ENCODE peak calls at places on chromosomes 1 and 21, in four cellular contexts. A, C, B and D are unnamed samples.

GRCh38 chr1:1950940-1951339 is 31.9 kb upstream of the TMEM52 start:
- DNase-seq in A (no peak), C (no peak), B (no peak), D (no peak)

GRCh38 chr1:222696741-222697140 is 15.6 kb downstream of the AIDA start:
- DNase-seq in A (no peak), C (no peak), B (no peak), D (no peak)

GRCh38 chr1:74847720-74848119 is 114.8 kb downstream of the TYW3 start:
- DNase-seq in A (no peak), C (no peak), B (no peak), D (no peak)

GRCh38 chr1:152309955-152310354 is 15.1 kb downstream of the FLG start:
- DNase-seq in A (no peak), C (no peak), B (peak), D (no peak)

GRCh38 chr1:225137981-225138380 is 208.5 kb downstream of the DNAH14 start:
- DNase-seq in A (no peak), C (no peak), B (no peak), D (no peak)

GRCh38 chr1:77540501-77541161 is 141.8 kb downstream of the ZZZ3 start:
- DNase-seq in A (no peak), C (no peak), B (no peak), D (peak)

GRCh38 chr1:26161408-26162219 is 2.7 kb downstream of the FAM110D start:
- DNase-seq in A (peak), C (no peak), B (peak), D (no peak)

GRCh38 chr1:146039844-146040194 is 18.3 kb upstream of the HJV start:
- DNase-seq in A (no peak), C (no peak), B (no peak), D (no peak)

GRCh38 chr1:151371744-151372410 is 628 bp downstream of the SELENBP1 start:
- DNase-seq in A (peak), C (peak), B (peak), D (no peak)

GRCh38 chr21:42929969-42930368 is 4.5 kb upstream of the ERVH48-1 start:
- DNase-seq in A (no peak), C (no peak), B (no peak), D (no peak)

GRCh38 chr1:55781944-55782482 is 566.8 kb upstream of the USP24 start:
- DNase-seq in A (peak), C (no peak), B (no peak), D (peak)

GRCh38 chr1:225847610-225848009 is 34.6 kb downstream of the TMEM63A start:
- DNase-seq in A (no peak), C (no peak), B (no peak), D (no peak)

GRCh38 chr1:100941098-100941527 is 45.2 kb downstream of the SLC30A7 start:
- DNase-seq in A (no peak), C (no peak), B (no peak), D (no peak)

GRCh38 chr1:100930494-100930893 is 34.6 kb downstream of the SLC30A7 start:
- DNase-seq in A (no peak), C (no peak), B (no peak), D (no peak)

GRCh38 chr1:100941580-100942216 is 45.8 kb downstream of the SLC30A7 start:
- DNase-seq in A (no peak), C (no peak), B (no peak), D (no peak)

GRCh38 chr1:100936194-100936967 is 40.5 kb downstream of the SLC30A7 start:
- DNase-seq in A (no peak), C (no peak), B (no peak), D (no peak)
- TF ChIP-seq CTCF in A (no peak), C (no peak), B (no peak), D (no peak)

GRCh38 chr1:154973344-154974085 is 966 bp upstream of the CKS1B start:
- DNase-seq in A (peak), C (peak), B (peak), D (peak)
- TF ChIP-seq CTCF in A (no peak), C (no peak), B (peak), D (peak)

GRCh38 chr21:32687946-32688345 is 39.9 kb downstream of the SYNJ1 start:
- DNase-seq in A (no peak), C (no peak), B (no peak), D (no peak)
- TF ChIP-seq CTCF in A (no peak), C (no peak), B (no peak), D (no peak)

GRCh38 chr1:89822109-89822962 is 1.5 kb downstream of the LRRC8D start:
- DNase-seq in A (no peak), C (no peak), B (no peak), D (no peak)

GRCh38 chr1:89822999-89823628 is 2.3 kb downstream of the LRRC8D start:
- DNase-seq in A (peak), C (no peak), B (no peak), D (no peak)

GRCh38 chr1:89821322-89822108 is 683 bp downstream of the LRRC8D start:
- DNase-seq in A (peak), C (peak), B (peak), D (no peak)

GRCh38 chr1:89823679-89824292 is 3.0 kb downstream of the LRRC8D start:
- DNase-seq in A (no peak), C (no peak), B (no peak), D (no peak)

GRCh38 chr1:89820423-89821321 is at the start of gene LRRC8D:
- DNase-seq in A (peak), C (peak), B (peak), D (no peak)
- TF ChIP-seq CTCF in A (no peak), C (no peak), B (no peak), D (no peak)

GRCh38 chr1:19110266-19110927 is 99.7 kb downstream of the UBR4 start:
- DNase-seq in A (no peak), C (no peak), B (no peak), D (no peak)
- TF ChIP-seq CTCF in A (no peak), C (no peak), B (no peak), D (no peak)

DNA sequence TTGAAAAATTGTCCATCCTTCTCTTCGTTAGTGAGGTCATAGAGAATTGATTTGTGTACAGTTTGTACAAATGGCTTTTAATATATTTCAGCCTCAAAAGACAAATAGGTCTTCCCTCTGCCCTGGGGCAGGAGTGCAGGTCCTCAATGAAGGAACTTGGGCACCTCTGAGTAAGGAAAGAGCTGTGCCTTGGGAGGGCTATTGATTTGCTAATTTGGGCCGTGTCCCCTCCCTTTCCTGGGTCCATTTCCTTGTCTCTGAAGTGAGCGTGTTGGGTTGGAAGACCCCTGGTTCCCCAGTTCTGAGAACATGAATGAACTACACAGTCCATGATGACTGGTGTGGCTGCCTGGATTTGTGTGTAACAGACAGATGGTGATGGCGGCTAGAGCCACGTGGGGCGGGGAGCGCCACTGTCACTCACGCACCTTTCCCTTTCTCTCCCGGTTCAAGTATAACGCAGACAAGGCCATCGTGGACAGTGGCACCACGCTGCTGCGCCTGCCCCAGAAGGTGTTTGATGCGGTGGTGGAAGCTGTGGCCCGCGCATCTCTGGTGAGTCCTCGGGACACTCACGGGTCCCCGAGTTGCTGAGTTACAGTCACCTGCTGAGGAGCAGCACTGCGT is 71.0 kb upstream of the FAM3B start:
- DNase-seq in A (no peak), C (peak), B (no peak), D (no peak)
- TF ChIP-seq CTCF in A (no peak), C (no peak), B (no peak), D (no peak)